ENCODE peak calls at places on chromosome 17, in four cellular contexts. A, E, L and U are unnamed samples.

GRCh38 chr17:35087731-35088646 is 24.5 kb upstream of the RFFL start:
- DNase-seq in E (no peak), L (no peak), A (peak), U (peak)

GRCh38 chr17:79616801-79617200 is 6.0 kb upstream of the RBFOX3 start:
- DNase-seq in L (no peak), A (peak), E (no peak), U (no peak)

GRCh38 chr17:45147102-45147580 is 1.1 kb upstream of the HEXIM1 start:
- DNase-seq in E (peak), A (no peak), L (no peak), U (peak)

GRCh38 chr17:40139566-40140058 is 725 bp upstream of the CASC3 start:
- DNase-seq in A (no peak), L (no peak), E (no peak), U (peak)

GRCh38 chr17:38982858-38983746 is 15.9 kb upstream of the FBXO47 start:
- DNase-seq in A (no peak), L (no peak), E (peak), U (no peak)

GRCh38 chr17:9768381-9768934 is 22.9 kb downstream of the DHRS7C start:
- DNase-seq in E (peak), L (no peak), A (no peak), U (no peak)

GRCh38 chr17:31490991-31491793 is 99.7 kb downstream of the RAB11FIP4 start:
- DNase-seq in E (no peak), A (no peak), L (peak), U (no peak)

GRCh38 chr17:31739300-31739699 is 119.7 kb downstream of the COPRS start:
- DNase-seq in L (no peak), E (no peak), A (no peak), U (no peak)

GRCh38 chr17:82373731-82374625 is 2.4 kb downstream of the UTS2R start:
- DNase-seq in L (no peak), A (no peak), E (no peak), U (no peak)

GRCh38 chr17:74512041-74512440 is 19.2 kb downstream of the CD300LB start:
- DNase-seq in E (no peak), A (peak), L (no peak), U (no peak)

GRCh38 chr17:35515027-35515426 is 22.5 kb downstream of the SLFN12L start:
- DNase-seq in E (no peak), L (no peak), A (no peak), U (no peak)

GRCh38 chr17:77959216-77959925 is 868 bp downstream of the TNRC6C start:
- DNase-seq in A (no peak), E (peak), L (peak), U (no peak)

GRCh38 chr17:38674013-38674748 is 576 bp downstream of the EPOP start:
- DNase-seq in L (peak), A (peak), E (no peak), U (peak)

GRCh38 chr17:62688398-62689140 is 61.1 kb downstream of the MRC2 start:
- DNase-seq in L (no peak), A (no peak), E (no peak), U (no peak)

GRCh38 chr17:74815671-74816370 is 39.7 kb upstream of the NAT9 start:
- DNase-seq in E (peak), L (no peak), A (no peak), U (no peak)

GRCh38 chr17:19398301-19399181 is 11.6 kb upstream of the MFAP4 start:
- DNase-seq in L (no peak), E (peak), A (peak), U (no peak)

GRCh38 chr17:18141210-18141803 is 32.8 kb downstream of the MYO15A start:
- DNase-seq in E (peak), A (no peak), L (no peak), U (peak)

GRCh38 chr17:38724337-38724988 is 5.7 kb upstream of the CISD3 start:
- DNase-seq in E (no peak), L (no peak), A (peak), U (no peak)

GRCh38 chr17:59916446-59916845 is 23.5 kb downstream of the RPS6KB1 start:
- DNase-seq in E (no peak), A (no peak), L (no peak), U (no peak)

GRCh38 chr17:61494325-61495160 is 42.3 kb downstream of the TBX4 start:
- DNase-seq in E (no peak), A (no peak), L (no peak), U (no peak)

GRCh38 chr17:75295220-75296158 is 6.3 kb upstream of the SLC25A19 start:
- DNase-seq in A (no peak), L (peak), E (no peak), U (no peak)

GRCh38 chr17:7845359-7846062 is 9.4 kb upstream of the TMEM88 start:
- DNase-seq in E (no peak), A (no peak), L (no peak), U (no peak)

GRCh38 chr17:73645050-73645871 is 1.0 kb upstream of the SDK2 start:
- DNase-seq in E (peak), A (peak), L (no peak), U (peak)

GRCh38 chr17:81329279-81329926 is 34.3 kb upstream of the SLC38A10 start:
- DNase-seq in L (peak), A (peak), E (no peak), U (no peak)

GRCh38 chr17:13957636-13958035 is 111.7 kb upstream of the COX10 start:
- DNase-seq in L (no peak), E (no peak), A (no peak), U (no peak)

GRCh38 chr17:10622610-10623485 is 34.3 kb downstream of the MYH3 start:
- DNase-seq in A (no peak), L (no peak), E (no peak), U (no peak)

GRCh38 chr17:74240637-74241036 is 27.3 kb downstream of the TTYH2 start:
- DNase-seq in E (no peak), L (no peak), A (peak), U (no peak)

GRCh38 chr17:41813699-41814124 is 908 bp downstream of the FKBP10 start:
- DNase-seq in L (no peak), A (no peak), E (no peak), U (no peak)

GRCh38 chr17:31388770-31389672 is 2.5 kb upstream of the RAB11FIP4 start:
- DNase-seq in E (peak), A (no peak), L (peak), U (peak)

DNA sequence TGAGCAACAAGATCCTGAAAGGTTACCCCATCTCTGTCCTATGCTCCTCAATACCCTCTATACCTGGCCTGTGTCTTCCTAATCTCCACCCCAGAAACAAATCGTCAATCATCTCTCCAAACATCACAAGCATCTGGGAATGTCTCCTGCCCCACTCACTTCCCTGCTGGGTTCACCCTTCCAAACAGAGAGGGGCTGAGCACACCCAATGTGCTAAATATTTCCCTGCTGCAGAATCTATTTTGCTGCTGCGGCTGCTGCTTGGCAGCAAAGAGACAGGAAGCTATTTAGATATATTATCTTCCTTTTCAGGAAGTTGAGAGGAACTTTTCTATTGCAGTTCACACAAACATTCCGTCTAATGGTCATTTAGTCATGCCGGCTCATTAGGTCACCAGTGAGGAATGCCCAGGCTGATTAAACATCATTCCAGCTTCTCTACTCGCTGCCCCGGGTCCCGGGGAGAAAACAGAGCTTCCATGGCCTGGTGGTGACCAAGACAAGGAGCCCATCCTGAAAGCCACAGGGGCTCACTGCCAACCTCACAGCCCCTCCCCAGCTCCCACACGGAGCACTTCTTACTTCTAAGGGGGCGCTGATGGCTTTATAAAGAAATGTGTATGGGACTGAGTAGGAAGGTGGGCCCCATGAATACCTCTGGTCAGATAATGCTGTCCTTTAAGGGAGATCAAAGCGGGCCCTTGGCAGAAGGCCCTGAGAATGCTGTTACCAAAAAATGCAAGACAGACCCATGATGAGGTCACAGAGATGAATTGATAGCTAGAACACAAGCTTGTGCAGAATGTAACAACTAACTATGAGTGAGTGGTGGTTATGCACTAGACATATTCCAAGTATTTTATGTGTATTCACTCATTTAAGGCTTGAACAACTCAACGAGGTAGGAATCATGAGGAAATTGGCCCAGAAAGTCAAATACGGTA is 218.3 kb downstream of the SOX9 start:
- DNase-seq in L (no peak), A (peak), E (peak), U (no peak)
- H3K4me3 ChIP-seq in L (no peak), A (no peak), E (no peak), U (no peak)

DNA sequence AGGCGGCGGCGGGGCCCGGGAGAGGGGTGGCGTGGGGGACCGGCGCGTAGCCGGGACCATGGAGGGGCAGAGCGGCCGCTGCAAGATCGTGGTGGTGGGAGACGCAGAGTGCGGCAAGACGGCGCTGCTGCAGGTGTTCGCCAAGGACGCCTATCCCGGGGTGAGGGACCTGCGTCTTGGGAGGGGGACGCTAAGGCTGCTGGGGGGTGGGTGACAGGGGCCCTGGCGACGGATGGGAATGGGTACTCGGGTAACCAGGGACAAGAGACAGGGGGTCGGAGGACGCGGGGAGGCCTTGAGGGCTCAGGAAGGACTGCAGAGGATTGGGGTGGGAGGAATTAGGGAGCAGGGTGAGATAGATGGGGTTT is 243 bp downstream of the RND2 start:
- DNase-seq in A (no peak), L (no peak), E (no peak), U (no peak)
- H3K4me3 ChIP-seq in A (peak), L (no peak), E (peak), U (peak)

GRCh38 chr17:20920813-20921199 is 122.0 kb downstream of the USP22 start:
- DNase-seq in A (no peak), L (no peak), E (peak), U (no peak)

GRCh38 chr17:20925091-20925490 is 117.7 kb downstream of the USP22 start:
- DNase-seq in L (no peak), E (no peak), A (no peak), U (no peak)

GRCh38 chr17:20924306-20924705 is 118.5 kb downstream of the USP22 start:
- DNase-seq in L (no peak), A (no peak), E (no peak), U (no peak)

GRCh38 chr17:20919990-20920812 is 122.6 kb downstream of the USP22 start:
- DNase-seq in L (no peak), E (no peak), A (no peak), U (no peak)

GRCh38 chr17:20922128-20922670 is 120.6 kb downstream of the USP22 start:
- DNase-seq in A (peak), E (no peak), L (no peak), U (no peak)
- H3K4me3 ChIP-seq in A (no peak), E (no peak), L (no peak), U (no peak)

DNA sequence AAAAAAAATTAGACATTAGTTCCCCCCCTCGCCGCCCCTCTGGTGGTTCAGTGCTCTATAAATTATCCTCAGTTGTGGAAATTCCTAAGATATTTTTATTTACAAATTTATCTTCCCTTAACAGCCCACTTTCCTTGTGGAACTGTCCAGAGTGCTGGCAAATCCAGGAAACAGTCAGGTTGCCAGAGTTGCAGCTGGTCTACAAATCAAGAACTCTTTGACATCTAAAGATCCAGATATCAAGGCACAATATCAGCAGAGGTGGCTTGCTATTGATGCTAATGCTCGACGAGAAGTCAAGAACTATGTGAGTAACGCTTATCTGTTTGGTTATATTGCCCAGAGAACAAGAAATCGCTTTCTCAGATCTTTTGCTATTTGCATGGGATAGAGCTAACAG is 2.9 kb downstream of the KPNB1 start:
- DNase-seq in E (no peak), L (no peak), A (no peak), U (no peak)
- H3K4me3 ChIP-seq in E (no peak), L (no peak), A (no peak), U (no peak)

GRCh38 chr17:869067-869466 is 86.9 kb downstream of the MRM3 start:
- DNase-seq in A (peak), L (no peak), E (no peak), U (no peak)
- H3K4me3 ChIP-seq in A (peak), L (no peak), E (no peak), U (no peak)

GRCh38 chr17:5115673-5116651 is at the start of gene USP6:
- DNase-seq in E (no peak), A (no peak), L (peak), U (no peak)
- H3K4me3 ChIP-seq in E (no peak), A (peak), L (no peak), U (no peak)

DNA sequence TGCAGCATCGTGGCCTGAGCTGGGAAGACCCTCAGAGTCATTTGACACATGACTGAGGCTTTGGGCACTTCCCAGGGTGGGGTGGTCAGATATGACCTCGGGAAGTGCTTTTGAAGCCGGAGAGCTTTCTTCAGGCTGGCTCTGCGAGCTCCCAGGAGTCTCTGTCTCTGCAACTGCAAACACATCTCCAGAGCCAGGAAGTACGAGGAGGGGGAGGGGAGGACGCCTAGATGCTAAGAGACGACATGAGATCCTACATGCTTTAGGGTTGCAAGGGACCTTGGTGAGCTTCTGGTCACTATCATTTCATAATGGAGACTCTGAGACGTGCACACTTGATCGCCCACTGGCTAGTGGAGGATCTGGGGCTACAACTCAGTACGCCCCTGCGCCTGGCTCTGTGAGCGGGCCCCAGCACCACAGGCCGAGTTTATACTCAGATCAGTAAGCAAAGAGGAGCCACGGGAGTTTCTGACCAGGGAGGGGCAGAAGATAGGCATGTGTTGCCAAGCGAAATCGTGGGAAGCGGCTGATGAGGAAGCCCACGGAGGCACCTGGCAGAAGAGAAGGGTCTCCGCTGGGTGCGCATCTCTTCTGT is 527 bp upstream of the MGAT5B start:
- DNase-seq in L (no peak), E (no peak), A (no peak), U (no peak)
- H3K4me3 ChIP-seq in L (no peak), E (peak), A (peak), U (no peak)

GRCh38 chr17:16954541-16954940 is 17.4 kb downstream of the TNFRSF13B start:
- DNase-seq in E (no peak), L (no peak), A (no peak), U (no peak)
- H3K4me3 ChIP-seq in E (no peak), L (no peak), A (no peak), U (no peak)

DNA sequence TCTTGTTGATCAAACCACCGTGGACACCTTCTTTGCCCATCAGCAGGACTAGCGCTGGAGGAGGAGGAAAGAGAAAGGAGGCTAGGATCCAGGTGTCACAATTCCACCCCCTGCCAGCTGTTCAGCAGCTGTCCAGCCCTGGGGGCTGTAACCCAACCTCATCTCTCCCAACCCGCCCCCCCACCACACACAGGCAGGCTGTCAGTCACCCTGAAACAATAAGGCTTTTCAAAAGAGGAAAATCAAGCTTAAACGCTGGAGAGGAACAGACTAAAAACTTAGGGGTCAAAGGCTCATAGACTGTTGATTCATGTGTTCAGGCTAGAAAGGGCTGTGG is 2.4 kb downstream of the PFN1 start:
- DNase-seq in A (no peak), E (no peak), L (no peak), U (no peak)
- H3K4me3 ChIP-seq in A (peak), E (peak), L (peak), U (peak)